ENCODE peak calls at places on chromosome 19, in eight cellular contexts. C, L, F, Z, N, U, X and S are unnamed samples.

GRCh38 chr19:6215701-6216235 is 64.0 kb downstream of the MLLT1 start:
- DNase-seq in X (no peak), Z (no peak), U (no peak), L (no peak), N (no peak), C (no peak), F (no peak), S (no peak)

GRCh38 chr19:38277969-38278680 is 13.8 kb downstream of the SPINT2 start:
- DNase-seq in N (no peak), X (no peak), F (no peak), Z (no peak), L (no peak), C (no peak), U (peak; percentile 91), S (no peak)

GRCh38 chr19:17605761-17606745 is 50.6 kb downstream of the COLGALT1 start:
- DNase-seq in Z (peak; percentile 79), N (peak; percentile 80), X (peak; percentile 64), U (peak; percentile 47), F (peak; percentile 97), C (peak; percentile 80), L (peak; percentile 67), S (peak; percentile 58)

GRCh38 chr19:3503036-3503572 is 2.6 kb upstream of the DOHH start:
- DNase-seq in Z (no peak), F (no peak), X (no peak), L (no peak), U (no peak), C (no peak), N (no peak), S (no peak)

GRCh38 chr19:18845961-18846360 is 14.2 kb downstream of the UPF1 start:
- DNase-seq in N (no peak), F (no peak), X (no peak), U (no peak), L (no peak), Z (no peak), C (no peak), S (no peak)

GRCh38 chr19:19459099-19459498 is 53.6 kb downstream of the GATAD2A start:
- DNase-seq in C (no peak), Z (no peak), F (no peak), U (peak; percentile 44), L (no peak), X (no peak), N (no peak), S (no peak)

GRCh38 chr19:28429356-28429755 is 783.6 kb downstream of the UQCRFS1 start:
- DNase-seq in N (no peak), L (no peak), C (no peak), Z (no peak), U (no peak), X (no peak), F (no peak), S (no peak)

GRCh38 chr19:30865481-30865880 is 483.8 kb downstream of the TSHZ3 start:
- DNase-seq in F (peak; percentile 16), U (no peak), Z (no peak), C (no peak), L (no peak), N (no peak), X (no peak), S (no peak)

GRCh38 chr19:6604906-6605305 is 14.0 kb upstream of the CD70 start:
- DNase-seq in X (no peak), C (no peak), Z (no peak), N (no peak), U (no peak), L (no peak), F (no peak), S (no peak)

GRCh38 chr19:1236566-1236965 is 1.2 kb downstream of the CBARP start:
- DNase-seq in F (no peak), N (no peak), X (no peak), C (no peak), L (no peak), Z (no peak), U (no peak), S (no peak)
- TF ChIP-seq CTCF in F (no peak), N (no peak), X (no peak), C (no peak), L (no peak), Z (no peak), U (no peak), S (no peak)

GRCh38 chr19:49684251-49684982 is 5.0 kb upstream of the ADM5 start:
- DNase-seq in Z (peak; percentile 19), N (no peak), X (no peak), U (no peak), F (peak; percentile 87), L (no peak), C (no peak), S (no peak)
- TF ChIP-seq CTCF in Z (peak; percentile 19), N (no peak), X (peak; percentile 31), U (peak; percentile 53), F (peak; percentile 74), L (no peak), C (peak; percentile 57), S (peak; percentile 25)

DNA sequence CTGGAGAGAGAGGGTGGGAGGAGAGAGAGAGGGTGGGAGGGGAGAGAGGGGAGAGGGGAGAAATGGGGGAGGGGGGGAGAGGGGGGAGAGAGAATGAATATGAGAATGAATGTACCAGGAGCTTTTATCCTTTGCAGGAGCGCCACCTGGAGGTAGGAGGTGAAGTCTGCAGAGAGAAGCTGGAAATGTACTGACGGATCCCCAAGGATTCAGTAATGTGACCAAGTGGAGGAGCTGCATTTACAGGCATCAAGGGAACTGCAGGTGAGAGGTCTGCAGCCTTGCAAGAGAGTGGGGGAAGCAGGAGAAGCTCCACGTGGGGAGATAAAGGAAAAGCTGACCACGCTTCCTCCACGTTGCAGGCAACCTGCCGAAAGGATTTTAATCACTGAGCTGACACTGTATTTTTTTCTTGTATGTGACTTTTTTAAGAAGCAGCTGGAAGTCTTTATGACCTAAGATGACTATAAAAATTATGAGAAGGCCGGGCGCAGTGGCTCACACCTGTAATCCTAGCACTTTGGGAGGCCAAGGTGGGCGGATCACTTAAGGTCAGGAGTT is 33.7 kb downstream of the VSTM1 start:
- DNase-seq in L (no peak), U (peak; percentile 55), C (peak; percentile 72), Z (peak; percentile 80), F (peak; percentile 92), N (no peak), X (peak; percentile 22), S (no peak)
- TF ChIP-seq CTCF in L (peak; percentile 48), U (peak; percentile 81), C (peak; percentile 79), Z (peak; percentile 60), F (peak; percentile 78), N (no peak), X (peak; percentile 48), S (peak; percentile 33)

GRCh38 chr19:36528921-36529518 is 949 bp upstream of the ZNF260 start:
- DNase-seq in C (peak; percentile 8), N (no peak), X (no peak), U (no peak), F (peak; percentile 66), L (no peak), Z (peak; percentile 39), S (no peak)

GRCh38 chr19:36526581-36526980 is 1.5 kb downstream of the ZNF260 start:
- DNase-seq in C (no peak), Z (no peak), X (no peak), L (no peak), F (no peak), N (no peak), U (no peak), S (no peak)

GRCh38 chr19:36527873-36528193 is 238 bp downstream of the ZNF260 start:
- DNase-seq in L (no peak), Z (no peak), N (no peak), X (no peak), F (no peak), C (no peak), U (no peak), S (no peak)

GRCh38 chr19:36524617-36525016 is 3.5 kb downstream of the ZNF260 start:
- DNase-seq in Z (no peak), C (no peak), U (no peak), N (no peak), F (no peak), X (no peak), L (no peak), S (no peak)

DNA sequence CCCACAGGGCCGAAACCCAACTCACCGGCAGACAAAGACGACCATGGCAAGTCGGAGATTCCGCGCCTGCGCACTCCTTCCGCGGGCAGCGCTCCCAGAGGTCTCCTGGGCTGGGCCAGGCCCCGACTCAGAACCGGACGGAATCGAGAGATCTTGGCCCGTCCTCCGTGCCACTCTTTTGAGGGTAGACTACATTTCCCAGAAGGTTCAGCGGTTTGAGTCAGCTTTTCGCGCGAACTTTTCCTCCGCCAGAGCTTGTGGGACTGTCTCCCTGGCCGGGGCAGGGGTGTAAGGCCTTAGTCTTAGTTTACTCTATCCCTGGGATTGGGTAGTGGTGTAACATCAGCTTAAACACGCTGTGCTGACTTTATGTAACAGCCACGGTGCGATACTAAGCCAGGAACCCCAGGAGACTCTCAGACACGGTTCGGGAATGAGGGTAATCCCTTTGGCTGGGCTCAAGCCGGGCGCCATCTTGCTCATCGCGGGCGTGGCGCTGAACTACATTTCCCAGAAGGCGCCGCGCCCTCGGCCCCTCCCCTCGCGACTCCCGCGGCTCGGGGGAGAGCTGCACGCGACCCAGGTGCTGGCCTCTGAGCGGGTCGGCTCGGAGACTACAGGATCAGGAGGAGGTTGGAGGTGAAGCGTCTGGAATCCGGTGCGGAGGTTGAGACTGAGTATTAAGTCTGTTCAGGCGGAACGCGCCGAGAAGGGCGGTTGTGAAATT is at the start of gene ZNF260:
- DNase-seq in Z (peak; percentile 98), L (peak; percentile 77), F (peak; percentile 99), C (peak; percentile 95), X (peak; percentile 89), N (peak; percentile 94), U (peak; percentile 97), S (peak; percentile 88)
- TF ChIP-seq CTCF in Z (no peak), L (no peak), F (no peak), C (peak; percentile 3), X (no peak), N (no peak), U (no peak), S (no peak)